ENCODE peak calls at places on chromosome 1, in four cellular contexts. One of them, this sample, is unnamed.
A peak's percentile ranks its signal among the peaks of the same experiment; 100 is the strongest.

GRCh38 chr1:10253755-10254154 is 43.4 kb downstream of the KIF1B start:
- DNase-seq in H1: no peak
- DNase-seq in GM12878: no peak
- DNase-seq in HepG2: no peak
- DNase-seq in this sample: peak; percentile 44

GRCh38 chr1:115641762-115642167 is at the start of gene VANGL1:
- DNase-seq in H1: no peak
- DNase-seq in GM12878: no peak
- DNase-seq in HepG2: peak; percentile 34
- DNase-seq in this sample: peak; percentile 91

GRCh38 chr1:207440634-207441033 is 13.5 kb upstream of the CR2 start:
- DNase-seq in H1: no peak
- DNase-seq in GM12878: no peak
- DNase-seq in HepG2: no peak
- DNase-seq in this sample: no peak

GRCh38 chr1:155729031-155729898 is 40.4 kb downstream of the DAP3 start:
- DNase-seq in H1: peak; percentile 19
- DNase-seq in GM12878: no peak
- DNase-seq in HepG2: peak; percentile 76
- DNase-seq in this sample: peak; percentile 55

GRCh38 chr1:161781995-161782394 is 15.9 kb downstream of the ATF6 start:
- DNase-seq in H1: no peak
- DNase-seq in GM12878: no peak
- DNase-seq in HepG2: no peak
- DNase-seq in this sample: no peak

GRCh38 chr1:195495720-195496635 is 1112.3 kb downstream of the KCNT2 start:
- DNase-seq in H1: no peak
- DNase-seq in GM12878: no peak
- DNase-seq in HepG2: no peak
- DNase-seq in this sample: no peak

GRCh38 chr1:39738622-39739366 is at the start of gene PPIE:
- DNase-seq in H1: peak; percentile 79
- DNase-seq in GM12878: peak; percentile 70
- DNase-seq in HepG2: peak; percentile 30
- DNase-seq in this sample: peak; percentile 94

GRCh38 chr1:31762726-31763670 is 1.1 kb downstream of the ADGRB2 start:
- DNase-seq in H1: no peak
- DNase-seq in GM12878: no peak
- DNase-seq in HepG2: peak; percentile 28
- DNase-seq in this sample: peak; percentile 97

GRCh38 chr1:10599194-10599861 is 124.6 kb downstream of the PEX14 start:
- DNase-seq in H1: no peak
- DNase-seq in GM12878: no peak
- DNase-seq in HepG2: peak; percentile 87
- DNase-seq in this sample: no peak

GRCh38 chr1:206590025-206590834 is 22.0 kb downstream of the EIF2D start:
- DNase-seq in H1: no peak
- DNase-seq in GM12878: no peak
- DNase-seq in HepG2: no peak
- DNase-seq in this sample: no peak

GRCh38 chr1:67213164-67213563 is 46.9 kb downstream of the IL23R start:
- DNase-seq in H1: no peak
- DNase-seq in GM12878: no peak
- DNase-seq in HepG2: peak; percentile 36
- DNase-seq in this sample: peak; percentile 28

GRCh38 chr1:68431076-68431475 is 18.7 kb downstream of the RPE65 start:
- DNase-seq in H1: no peak
- DNase-seq in GM12878: no peak
- DNase-seq in HepG2: no peak
- DNase-seq in this sample: no peak

GRCh38 chr1:237166593-237167077 is 124.7 kb downstream of the RYR2 start:
- DNase-seq in H1: no peak
- DNase-seq in GM12878: no peak
- DNase-seq in HepG2: no peak
- DNase-seq in this sample: no peak

GRCh38 chr1:51341876-51342496 is 11.6 kb upstream of the TTC39A start:
- DNase-seq in H1: no peak
- DNase-seq in GM12878: peak; percentile 11
- DNase-seq in HepG2: no peak
- DNase-seq in this sample: no peak

GRCh38 chr1:199336745-199337640 is 690.5 kb upstream of the NR5A2 start:
- DNase-seq in H1: peak; percentile 13
- DNase-seq in GM12878: no peak
- DNase-seq in HepG2: no peak
- DNase-seq in this sample: no peak

GRCh38 chr1:199333180-199333579 is 694.3 kb upstream of the NR5A2 start:
- DNase-seq in H1: no peak
- DNase-seq in GM12878: no peak
- DNase-seq in HepG2: no peak
- DNase-seq in this sample: no peak

GRCh38 chr1:199335496-199335895 is 692.0 kb upstream of the NR5A2 start:
- DNase-seq in H1: no peak
- DNase-seq in GM12878: no peak
- DNase-seq in HepG2: no peak
- DNase-seq in this sample: no peak

DNA sequence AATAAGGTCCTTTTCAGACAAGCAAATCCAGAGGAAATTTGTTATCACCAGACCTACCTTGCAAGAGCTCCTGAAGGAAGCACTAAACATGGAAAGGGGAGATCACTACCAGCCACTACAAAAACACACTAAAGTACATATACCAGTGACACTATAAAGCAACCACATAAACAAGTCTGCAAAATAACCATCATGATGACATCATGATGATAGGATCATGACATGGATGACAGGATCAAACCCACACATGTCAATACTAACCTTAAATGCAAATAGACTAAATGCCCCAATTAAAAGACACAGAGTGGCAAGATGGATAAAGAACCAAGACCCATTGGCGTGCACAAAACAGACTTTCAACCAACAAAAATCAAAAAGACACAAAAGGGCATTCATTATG is 688.8 kb upstream of the NR5A2 start:
- DNase-seq in H1: no peak
- DNase-seq in GM12878: no peak
- DNase-seq in HepG2: no peak
- DNase-seq in this sample: no peak
- TF ChIP-seq TCF12 in H1: no peak
- TF ChIP-seq TCF12 in GM12878: no peak
- TF ChIP-seq TCF12 in HepG2: no peak
- TF ChIP-seq TCF12 in this sample: no peak

GRCh38 chr1:233661376-233662159 is 47.7 kb downstream of the KCNK1 start:
- DNase-seq in H1: no peak
- DNase-seq in GM12878: no peak
- DNase-seq in HepG2: no peak
- DNase-seq in this sample: no peak

GRCh38 chr1:233664254-233664653 is 50.3 kb downstream of the KCNK1 start:
- DNase-seq in H1: no peak
- DNase-seq in GM12878: no peak
- DNase-seq in HepG2: no peak
- DNase-seq in this sample: no peak

GRCh38 chr1:233665575-233666270 is 51.8 kb downstream of the KCNK1 start:
- DNase-seq in H1: no peak
- DNase-seq in GM12878: no peak
- DNase-seq in HepG2: no peak
- DNase-seq in this sample: no peak

GRCh38 chr1:233664804-233665574 is 51.1 kb downstream of the KCNK1 start:
- DNase-seq in H1: no peak
- DNase-seq in GM12878: no peak
- DNase-seq in HepG2: no peak
- DNase-seq in this sample: no peak

GRCh38 chr1:233662503-233663105 is 48.7 kb downstream of the KCNK1 start:
- DNase-seq in H1: no peak
- DNase-seq in GM12878: no peak
- DNase-seq in HepG2: no peak
- DNase-seq in this sample: no peak
- TF ChIP-seq TCF12 in H1: no peak
- TF ChIP-seq TCF12 in GM12878: no peak
- TF ChIP-seq TCF12 in HepG2: no peak
- TF ChIP-seq TCF12 in this sample: peak; percentile 35

DNA sequence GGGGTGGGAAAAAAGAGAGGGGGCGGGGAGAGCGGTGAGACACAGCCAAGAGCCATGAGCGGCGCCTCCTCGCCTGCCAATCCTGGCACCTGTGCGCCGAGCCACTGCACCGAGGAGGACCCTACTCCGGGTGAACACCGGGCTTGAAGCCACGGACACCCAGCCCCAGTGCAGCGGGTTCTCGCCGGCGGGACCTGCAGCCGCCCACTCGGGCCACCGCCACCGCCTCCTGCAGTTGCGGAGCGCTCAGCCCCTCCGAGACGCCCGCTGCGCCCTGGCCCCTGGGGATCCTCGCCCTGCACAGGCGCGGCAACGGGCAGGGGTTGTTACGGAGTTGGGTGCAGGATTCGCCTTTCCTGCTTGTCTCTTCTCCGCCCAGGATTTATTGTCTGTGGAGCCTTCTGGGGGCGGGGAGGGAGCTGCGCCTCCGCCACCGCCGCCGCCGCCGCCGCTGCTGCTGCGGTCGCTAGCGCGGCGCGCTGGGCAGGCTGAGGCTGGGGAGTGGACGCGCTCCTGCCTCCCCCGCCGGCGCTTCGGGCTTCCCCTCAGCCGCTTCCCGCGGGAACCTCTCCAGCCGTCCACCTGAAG is at the start of gene LRRC7:
- DNase-seq in H1: no peak
- DNase-seq in GM12878: no peak
- DNase-seq in HepG2: no peak
- DNase-seq in this sample: peak; percentile 74
- TF ChIP-seq TCF12 in H1: no peak
- TF ChIP-seq TCF12 in GM12878: no peak
- TF ChIP-seq TCF12 in HepG2: no peak
- TF ChIP-seq TCF12 in this sample: no peak

GRCh38 chr1:241706967-241707366 is 54.9 kb downstream of the WDR64 start:
- DNase-seq in H1: no peak
- DNase-seq in GM12878: no peak
- DNase-seq in HepG2: no peak
- DNase-seq in this sample: no peak
- TF ChIP-seq TCF12 in H1: no peak
- TF ChIP-seq TCF12 in GM12878: no peak
- TF ChIP-seq TCF12 in HepG2: no peak
- TF ChIP-seq TCF12 in this sample: no peak

DNA sequence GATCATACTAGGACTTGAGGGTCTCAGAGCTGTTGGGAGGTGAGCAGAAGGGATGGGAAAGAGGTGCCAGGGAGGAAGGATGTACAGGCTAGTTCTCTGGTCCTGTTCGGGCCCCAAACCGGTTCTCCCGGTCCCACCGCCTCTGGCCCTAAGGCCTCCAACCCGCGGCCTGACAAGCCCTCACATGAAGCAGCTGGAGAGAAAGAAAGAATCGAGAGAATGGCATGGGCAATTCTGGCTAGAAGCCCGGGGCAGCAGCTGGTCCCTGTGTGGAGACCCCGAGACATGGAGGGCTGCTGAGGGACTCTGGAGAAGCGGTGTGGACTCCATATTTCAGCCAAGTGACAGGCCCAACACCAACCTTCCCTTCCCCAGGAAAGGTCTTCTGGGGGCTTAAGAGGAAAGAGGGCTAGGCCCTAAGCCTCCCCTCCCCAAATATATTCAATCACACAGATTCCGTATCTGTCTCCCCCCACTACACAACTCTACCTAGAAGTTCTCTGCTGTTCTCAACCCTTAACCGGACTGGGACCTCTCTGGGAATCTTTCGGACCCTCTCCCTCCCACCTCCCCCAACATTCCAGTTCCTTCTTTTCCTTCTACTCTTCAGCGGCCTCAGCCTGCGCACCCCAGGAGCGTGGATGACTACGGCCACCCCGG is 610 bp downstream of the CDC42SE1 start:
- DNase-seq in H1: no peak
- DNase-seq in GM12878: no peak
- DNase-seq in HepG2: no peak
- DNase-seq in this sample: peak; percentile 53
- TF ChIP-seq TCF12 in H1: no peak
- TF ChIP-seq TCF12 in GM12878: no peak
- TF ChIP-seq TCF12 in HepG2: no peak
- TF ChIP-seq TCF12 in this sample: no peak

GRCh38 chr1:185971688-185972087 is 237.5 kb downstream of the HMCN1 start:
- DNase-seq in H1: no peak
- DNase-seq in GM12878: no peak
- DNase-seq in HepG2: no peak
- DNase-seq in this sample: no peak

GRCh38 chr1:185972096-185972875 is 238.1 kb downstream of the HMCN1 start:
- DNase-seq in H1: no peak
- DNase-seq in GM12878: no peak
- DNase-seq in HepG2: no peak
- DNase-seq in this sample: no peak

GRCh38 chr1:185974367-185974766 is 240.2 kb downstream of the HMCN1 start:
- DNase-seq in H1: no peak
- DNase-seq in GM12878: no peak
- DNase-seq in HepG2: no peak
- DNase-seq in this sample: no peak

GRCh38 chr1:185969524-185969991 is 235.4 kb downstream of the HMCN1 start:
- DNase-seq in H1: no peak
- DNase-seq in GM12878: no peak
- DNase-seq in HepG2: no peak
- DNase-seq in this sample: no peak

GRCh38 chr1:185973645-185974044 is 239.5 kb downstream of the HMCN1 start:
- DNase-seq in H1: no peak
- DNase-seq in GM12878: no peak
- DNase-seq in HepG2: no peak
- DNase-seq in this sample: no peak
- TF ChIP-seq TCF12 in H1: no peak
- TF ChIP-seq TCF12 in GM12878: no peak
- TF ChIP-seq TCF12 in HepG2: no peak
- TF ChIP-seq TCF12 in this sample: peak; percentile 75